ENCODE peak calls at places on chromosomes 1 and 21, in six cellular contexts. P is GM12892, Y is breast epithelium, S is heart left ventricle, B is GM12891, V is transverse colon. H is an unnamed sample.
A peak's percentile ranks its signal among the peaks of the same experiment; 100 is the strongest.

GRCh38 chr1:61237147-61237546 is 154.8 kb downstream of the NFIA start:
- DNase-seq in P (no peak), B (no peak), V (no peak), S (no peak), Y (no peak), H (no peak)

GRCh38 chr1:205988585-205988995 is 14.6 kb downstream of the RAB7B start:
- DNase-seq in B (no peak), V (no peak), Y (no peak), S (no peak), P (no peak), H (no peak)

GRCh38 chr1:1137256-1138045 is 21.6 kb upstream of the C1orf159 start:
- DNase-seq in Y (no peak), B (peak; percentile 90), P (peak; percentile 88), S (no peak), V (peak; percentile 80), H (no peak)

GRCh38 chr1:161374373-161374772 is 6.7 kb upstream of the CFAP126 start:
- DNase-seq in Y (no peak), P (no peak), V (no peak), S (no peak), B (no peak), H (peak; percentile 23)

GRCh38 chr1:51714374-51715019 is 97.6 kb downstream of the OSBPL9 start:
- DNase-seq in B (no peak), S (no peak), P (no peak), Y (no peak), V (no peak), H (no peak)

GRCh38 chr1:232904566-232904965 is 45.8 kb upstream of the NTPCR start:
- DNase-seq in P (no peak), V (no peak), Y (no peak), B (no peak), S (no peak), H (peak; percentile 49)

GRCh38 chr21:44471996-44472395 is 16.7 kb downstream of the LRRC3 start:
- DNase-seq in B (no peak), S (no peak), Y (no peak), V (no peak), P (no peak), H (no peak)

GRCh38 chr1:214824758-214825157 is 221.8 kb downstream of the CENPF start:
- DNase-seq in B (no peak), V (no peak), P (no peak), Y (no peak), S (no peak), H (no peak)

GRCh38 chr1:102191723-102192122 is 195.0 kb upstream of the OLFM3 start:
- DNase-seq in B (no peak), V (peak; percentile 21), P (no peak), Y (no peak), S (no peak), H (no peak)

GRCh38 chr1:226634156-226634588 is 85.6 kb downstream of the STUM start:
- DNase-seq in V (peak; percentile 84), Y (peak; percentile 75), B (peak; percentile 81), S (peak; percentile 81), P (peak; percentile 79), H (peak; percentile 66)

GRCh38 chr1:226009650-226010044 is 10.5 kb upstream of the SDE2 start:
- DNase-seq in B (no peak), S (no peak), Y (no peak), P (no peak), V (no peak), H (no peak)

GRCh38 chr1:216670118-216670870 is 52.9 kb downstream of the ESRRG start:
- DNase-seq in V (no peak), Y (no peak), P (no peak), B (no peak), S (no peak), H (peak; percentile 4)

GRCh38 chr1:183685112-183685713 is 32.1 kb upstream of the APOBEC4 start:
- DNase-seq in V (no peak), P (peak; percentile 21), B (peak; percentile 31), S (no peak), Y (no peak), H (no peak)

GRCh38 chr1:97143236-97143882 is 421.8 kb downstream of the PTBP2 start:
- DNase-seq in B (no peak), P (no peak), S (no peak), V (no peak), Y (no peak), H (no peak)

GRCh38 chr1:240337795-240338194 is 246.1 kb downstream of the FMN2 start:
- DNase-seq in P (no peak), V (no peak), B (no peak), Y (no peak), S (no peak), H (no peak)

GRCh38 chr1:65975708-65976107 is 183.0 kb downstream of the PDE4B start:
- DNase-seq in S (no peak), Y (no peak), B (no peak), P (no peak), V (no peak), H (no peak)

GRCh38 chr1:21294266-21295058 is 4.2 kb upstream of the ECE1 start:
- DNase-seq in V (peak; percentile 80), P (peak; percentile 51), B (peak; percentile 41), Y (no peak), S (no peak), H (no peak)

GRCh38 chr1:214438059-214438458 is 113.3 kb downstream of the PTPN14 start:
- DNase-seq in S (peak; percentile 46), P (no peak), V (no peak), B (no peak), Y (no peak), H (no peak)

GRCh38 chr1:6962956-6963915 is 178.0 kb downstream of the CAMTA1 start:
- DNase-seq in B (peak; percentile 54), S (peak; percentile 75), P (no peak), V (peak; percentile 80), Y (peak; percentile 54), H (peak; percentile 69)

GRCh38 chr21:33022489-33022827 is 3.3 kb upstream of the OLIG2 start:
- DNase-seq in V (no peak), B (no peak), Y (no peak), P (no peak), S (no peak), H (no peak)

GRCh38 chr1:213936571-213936970 is 51.2 kb upstream of the PROX1 start:
- DNase-seq in V (no peak), B (no peak), P (no peak), S (no peak), Y (no peak), H (no peak)

GRCh38 chr1:158286487-158286886 is 3.2 kb upstream of the CD1C start:
- DNase-seq in Y (no peak), B (no peak), V (no peak), P (no peak), S (no peak), H (no peak)

GRCh38 chr1:152515454-152515823 is 1.2 kb downstream of the CRCT1 start:
- DNase-seq in P (no peak), B (no peak), S (no peak), Y (no peak), V (no peak), H (no peak)

GRCh38 chr21:44392916-44393315 is 39.5 kb downstream of the TRPM2 start:
- DNase-seq in S (no peak), V (no peak), P (no peak), Y (no peak), B (no peak), H (no peak)

GRCh38 chr1:77459881-77460280 is 178.1 kb downstream of the AK5 start:
- DNase-seq in B (no peak), S (no peak), Y (no peak), P (no peak), V (no peak), H (no peak)

GRCh38 chr1:30527511-30528140 is 195.8 kb downstream of the MATN1 start:
- DNase-seq in Y (no peak), S (peak; percentile 87), B (no peak), V (no peak), P (no peak), H (no peak)
- TF ChIP-seq POLR2A in Y (no peak), S (no peak), B (no peak), V (no peak), P (no peak), H (no peak)

DNA sequence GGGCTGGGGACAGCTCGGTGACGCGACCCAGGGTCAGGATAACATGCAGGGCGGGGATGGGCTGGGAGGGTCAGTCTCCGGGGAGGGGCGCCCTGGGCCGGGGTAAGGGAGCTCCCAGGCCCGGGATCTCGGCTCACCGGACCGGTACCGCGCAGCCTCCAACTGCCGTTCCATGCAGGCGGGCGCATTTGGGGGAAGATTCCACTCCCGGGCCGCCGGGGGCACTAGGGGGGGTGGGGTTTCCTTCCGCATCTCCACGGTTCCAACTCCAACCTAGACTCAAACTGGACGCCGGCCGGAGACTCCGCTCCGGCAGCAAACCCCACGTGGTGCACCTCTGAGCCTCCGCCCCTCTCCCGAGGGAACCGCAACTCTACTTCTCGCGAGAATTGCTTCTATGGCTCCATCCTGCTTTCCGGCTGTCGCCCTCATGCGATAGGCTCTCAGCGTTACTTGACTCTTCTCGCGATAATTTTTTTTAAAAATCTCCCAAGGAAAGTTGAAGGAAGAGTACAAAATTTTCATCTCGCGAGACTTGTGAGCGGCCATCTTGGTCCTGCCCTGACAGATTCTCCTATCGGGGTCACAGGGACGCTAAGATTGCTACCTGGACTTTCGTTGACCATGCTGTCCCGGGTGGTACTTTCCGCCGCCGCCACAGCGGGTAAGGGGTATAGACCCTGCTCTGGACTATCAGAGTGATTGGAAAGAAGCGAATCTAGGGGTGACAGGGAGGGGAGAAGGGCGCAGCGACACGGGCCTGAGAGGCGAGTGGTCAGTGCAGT is at the start of the genes ATP5PB and WDR77:
- DNase-seq in P (peak; percentile 89), B (peak; percentile 91), V (peak; percentile 95), S (peak; percentile 97), Y (peak; percentile 93), H (peak; percentile 87)
- TF ChIP-seq POLR2A in P (peak; percentile 77), B (peak; percentile 63), V (peak; percentile 62), S (no peak), Y (no peak), H (peak; percentile 29)

GRCh38 chr1:180254496-180254819 is 24.4 kb downstream of the LHX4 start:
- DNase-seq in S (no peak), B (no peak), Y (no peak), P (no peak), V (no peak), H (no peak)
- TF ChIP-seq POLR2A in S (no peak), B (no peak), Y (no peak), P (no peak), V (no peak), H (no peak)

GRCh38 chr21:42038393-42038792 is 28.2 kb upstream of the ZBTB21 start:
- DNase-seq in Y (no peak), S (no peak), B (no peak), V (no peak), P (no peak), H (no peak)

GRCh38 chr21:42039470-42039901 is 29.3 kb upstream of the ZBTB21 start:
- DNase-seq in S (no peak), Y (no peak), P (no peak), B (no peak), V (no peak), H (no peak)

GRCh38 chr21:42038826-42039425 is 28.8 kb upstream of the ZBTB21 start:
- DNase-seq in S (no peak), V (no peak), B (no peak), P (no peak), Y (no peak), H (no peak)

GRCh38 chr21:42036313-42036712 is 26.2 kb upstream of the ZBTB21 start:
- DNase-seq in B (no peak), S (no peak), P (no peak), Y (no peak), V (no peak), H (no peak)

DNA sequence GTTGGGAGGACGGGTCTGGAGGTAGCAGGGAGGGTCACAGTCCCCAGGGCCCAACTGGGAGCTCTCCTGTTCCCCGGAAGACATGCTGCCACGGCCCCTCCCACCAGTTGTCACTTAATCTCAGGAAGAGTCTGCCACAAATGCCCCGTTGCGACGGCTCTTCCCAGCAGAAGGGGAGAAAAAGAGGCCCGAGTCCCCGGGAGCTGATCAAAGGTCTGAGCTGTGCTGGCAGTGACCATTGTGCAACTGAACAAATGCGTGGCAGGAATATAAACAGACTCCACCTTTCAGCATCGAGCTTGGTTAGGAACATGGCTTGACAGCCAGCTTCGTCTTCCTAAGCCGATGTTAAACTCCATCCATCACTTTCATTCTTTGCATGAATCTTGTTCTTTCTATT is 27.8 kb upstream of the ZBTB21 start:
- DNase-seq in S (no peak), V (peak; percentile 38), P (no peak), Y (no peak), B (no peak), H (no peak)
- TF ChIP-seq POLR2A in S (no peak), V (no peak), P (no peak), Y (no peak), B (no peak), H (no peak)